ENCODE peak calls at places on chromosomes 2 and 18, in eight cellular contexts. E is heart left ventricle; T is GM23248; D is IMR-90; M is GM23338; V is A673; K is RWPE2; Z is CD4-positive, CD25-positive, alpha-beta regulatory T cell. H is an unnamed sample.

GRCh38 chr18:51342815-51343214 is 145.3 kb upstream of the MEX3C start:
- DNase-seq in V (no peak), E (no peak), T (peak; percentile 5), D (peak; percentile 1), K (no peak), M (no peak), Z (no peak), H (peak; percentile 56)

GRCh38 chr2:29114514-29114840 is 738 bp upstream of the CLIP4 start:
- DNase-seq in Z (no peak), V (no peak), K (no peak), M (no peak), D (no peak), E (no peak), T (peak; percentile 48), H (no peak)

GRCh38 chr18:9700261-9700796 is 7.8 kb upstream of the RAB31 start:
- DNase-seq in K (no peak), Z (no peak), V (peak; percentile 60), D (peak; percentile 68), E (no peak), M (no peak), T (no peak), H (no peak)

GRCh38 chr2:110659248-110659647 is 18.6 kb downstream of the BUB1 start:
- DNase-seq in D (peak; percentile 49), V (no peak), Z (no peak), T (peak; percentile 61), E (no peak), K (no peak), M (no peak), H (no peak)

GRCh38 chr2:172864182-172864581 is 128.5 kb downstream of the RAPGEF4 start:
- DNase-seq in K (no peak), T (peak; percentile 61), D (peak; percentile 51), E (peak; percentile 58), V (peak; percentile 56), M (peak; percentile 82), Z (peak; percentile 57), H (no peak)

GRCh38 chr2:105789745-105790466 is 45.2 kb downstream of the NCK2 start:
- DNase-seq in M (no peak), Z (peak; percentile 86), T (peak; percentile 92), D (peak; percentile 74), K (no peak), V (peak; percentile 81), E (no peak), H (no peak)

GRCh38 chr2:98571796-98572195 is 36.5 kb downstream of the COA5 start:
- DNase-seq in K (no peak), T (no peak), E (no peak), V (no peak), Z (no peak), M (no peak), D (no peak), H (no peak)

GRCh38 chr2:11111811-11112425 is 43.3 kb upstream of the SLC66A3 start:
- DNase-seq in K (no peak), V (no peak), E (no peak), Z (no peak), D (no peak), T (no peak), M (peak; percentile 39), H (no peak)

GRCh38 chr2:175612280-175612679 is 389.8 kb downstream of the LNPK start:
- DNase-seq in V (no peak), Z (no peak), E (no peak), M (no peak), K (no peak), D (no peak), T (no peak), H (no peak)

GRCh38 chr2:14535156-14535555 is 97.4 kb upstream of the LRATD1 start:
- DNase-seq in E (no peak), V (no peak), M (peak; percentile 4), T (no peak), K (peak; percentile 80), D (no peak), Z (no peak), H (no peak)

GRCh38 chr2:241011751-241012510 is 13.5 kb downstream of the SNED1 start:
- DNase-seq in V (no peak), Z (no peak), D (no peak), E (no peak), K (no peak), T (no peak), M (no peak), H (no peak)

GRCh38 chr18:59005266-59005665 is 134.4 kb upstream of the SEC11C start:
- DNase-seq in V (peak; percentile 99), T (peak; percentile 69), Z (no peak), D (peak; percentile 42), K (no peak), M (peak; percentile 83), E (no peak), H (no peak)

GRCh38 chr18:25164837-25165791 is 186.9 kb downstream of the ZNF521 start:
- DNase-seq in D (peak; percentile 84), T (peak; percentile 55), K (no peak), Z (peak; percentile 4), E (peak; percentile 46), V (peak; percentile 7), M (no peak), H (peak; percentile 1)

DNA sequence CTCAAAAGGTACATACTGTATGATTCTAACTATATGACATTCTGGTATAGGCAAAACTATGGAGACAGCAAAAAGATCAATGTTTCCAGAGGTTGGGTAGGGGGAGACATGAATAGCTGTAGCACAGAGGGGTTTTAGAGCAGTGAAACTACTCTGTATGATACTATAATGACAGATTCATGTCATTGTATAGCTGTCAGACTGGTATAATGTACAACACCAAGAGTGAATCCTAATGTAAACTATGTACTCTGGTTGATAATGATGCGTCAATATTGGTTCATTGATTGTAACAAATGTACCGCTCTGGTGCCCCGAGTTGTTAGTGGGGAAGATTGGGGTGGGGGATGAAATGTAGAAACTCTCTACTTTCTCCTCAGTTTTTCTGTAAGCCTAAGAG is 172.4 kb upstream of the SPOPL start:
- DNase-seq in K (no peak), E (no peak), Z (no peak), D (no peak), T (no peak), M (no peak), V (no peak), H (no peak)
- H3K4me3 ChIP-seq in K (no peak overlapping the region), E (no peak overlapping the region), Z (no peak overlapping the region), D (no peak overlapping the region), T (no peak overlapping the region), M (no peak overlapping the region), V (no peak overlapping the region), H (no peak overlapping the region)

DNA sequence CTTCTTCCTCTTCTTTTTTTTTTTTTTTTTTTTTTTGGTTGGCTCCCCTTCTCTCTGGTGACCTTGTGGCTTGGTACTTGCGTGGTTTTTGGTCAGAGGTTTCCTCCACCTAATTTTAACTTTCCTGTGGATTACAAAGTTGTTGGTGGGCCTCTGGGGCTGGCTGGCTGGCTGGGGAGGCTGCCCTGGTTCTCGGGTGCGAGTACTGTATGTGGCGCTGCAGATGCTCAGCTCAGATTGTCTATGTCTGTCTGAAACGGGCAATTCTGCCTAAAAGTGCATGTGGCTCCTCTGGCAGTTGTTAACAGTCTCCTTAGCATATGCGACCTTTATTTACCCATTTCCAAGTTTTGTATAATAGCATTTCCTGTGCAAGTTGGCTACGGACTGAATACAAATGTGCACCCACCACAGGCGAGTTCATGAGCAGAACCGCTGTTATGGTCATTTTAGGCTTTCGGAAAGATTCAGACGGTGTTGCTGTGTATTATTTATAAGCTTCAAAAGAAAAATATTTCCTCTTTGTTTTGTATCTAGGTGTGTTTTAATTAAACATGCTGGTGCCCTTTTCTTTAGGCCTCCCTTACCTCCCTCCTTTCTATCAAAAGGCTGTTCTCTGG is 4.4 kb downstream of the TBR1 start:
- DNase-seq in V (no peak), D (no peak), T (no peak), Z (no peak), E (no peak), M (no peak), K (no peak), H (no peak)
- H3K27me3 ChIP-seq in V (peaks cover 5% of the 10 kb centered on the region), D (peaks cover 91% of the 10 kb centered on the region), T (peaks cover 99% of the 10 kb centered on the region), Z (peaks cover 58% of the 10 kb centered on the region), E (peaks cover 87% of the 10 kb centered on the region), M (peaks cover 100% of the 10 kb centered on the region), K (peaks cover 100% of the 10 kb centered on the region), H (peaks cover 83% of the 10 kb centered on the region)

GRCh38 chr2:24819442-24820174 is 26.4 kb downstream of the CENPO start:
- DNase-seq in M (no peak), E (no peak), T (no peak), K (no peak), Z (no peak), D (no peak), V (no peak), H (no peak)

GRCh38 chr2:24820598-24821432 is 27.6 kb downstream of the CENPO start:
- DNase-seq in D (no peak), V (no peak), M (no peak), E (no peak), Z (no peak), T (no peak), K (no peak), H (no peak)

GRCh38 chr2:24820175-24820513 is 26.9 kb downstream of the CENPO start:
- DNase-seq in V (no peak), D (no peak), K (no peak), E (no peak), M (no peak), Z (no peak), T (no peak), H (no peak)

GRCh38 chr2:24822049-24822706 is 29.0 kb downstream of the CENPO start:
- DNase-seq in K (no peak), E (no peak), T (no peak), Z (no peak), M (peak; percentile 89), D (no peak), V (peak; percentile 61), H (no peak)

GRCh38 chr2:24821433-24821891 is 28.2 kb downstream of the CENPO start:
- DNase-seq in E (no peak), M (no peak), K (no peak), V (no peak), T (no peak), Z (no peak), D (no peak), H (no peak)
- H3K36me3 ChIP-seq in E (no peaks in the 10 kb centered on the region), M (peaks cover 20% of the 10 kb centered on the region), K (peaks cover 76% of the 10 kb centered on the region), V (peaks cover 58% of the 10 kb centered on the region), T (no peaks in the 10 kb centered on the region), Z (peaks cover 44% of the 10 kb centered on the region), D (peaks cover 47% of the 10 kb centered on the region), H (no peaks in the 10 kb centered on the region)

DNA sequence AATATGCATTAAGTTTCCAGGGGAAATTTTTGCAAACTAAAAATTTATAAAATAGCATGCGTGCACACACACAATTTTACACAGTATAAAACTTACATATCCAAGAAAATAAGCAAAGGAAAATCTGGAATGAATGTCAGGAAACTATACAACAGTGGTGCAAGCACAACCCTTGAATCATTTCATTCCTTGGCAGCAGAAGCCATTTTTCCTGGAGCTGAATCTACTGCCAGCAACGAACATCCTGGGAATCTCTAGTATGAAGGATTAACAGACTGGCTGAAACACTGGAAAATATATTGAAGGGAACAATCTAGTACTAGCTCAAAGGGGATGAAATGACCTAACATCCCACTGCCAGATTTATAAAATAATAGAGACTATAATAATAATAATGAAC is 235.3 kb downstream of the DYM start:
- DNase-seq in T (peak; percentile 64), Z (no peak), V (no peak), M (no peak), K (no peak), D (peak; percentile 72), E (no peak), H (no peak)
- H3K4me3 ChIP-seq in T (no peak overlapping the region), Z (no peak overlapping the region), V (no peak overlapping the region), M (no peak overlapping the region), K (no peak overlapping the region), D (no peak overlapping the region), E (no peak overlapping the region), H (no peak overlapping the region)

H was measured in kidney epithelial cell.